ENCODE peak calls at places on chromosomes 1 and 21, in ten cellular contexts. B is upper lobe of left lung; N is activated naive CD4-positive, alpha-beta T cell; S is activated CD4-positive, alpha-beta T cell treated with anti-CD3 and anti-CD28 coated beads, Interleukin-2, amount 50 U/mL, for 1 hour; Q is EL; Z is NCI-H1105 treated with DMSO at 0.1 percent for 48 hours; P is stimulated activated CD8-positive, alpha-beta memory T cell treated with anti-CD3 and anti-CD28 coated beads, Interleukin-2, amount 100 ng/mL, for 1 hour; V is progenitor cell of endocrine pancreas; M is NCI-H345; G is H7. Y is an unnamed sample.

GRCh38 chr1:179709841-179710329 is 33.2 kb upstream of the FAM163A start:
- DNase-seq in B (no peak), N (no peak), S (peak; percentile 23), Q (peak; percentile 11), Z (no peak), P (no peak), V (no peak), M (no peak), G (no peak), Y (no peak)

GRCh38 chr1:90850925-90851710 is 134.0 kb upstream of the BARHL2 start:
- DNase-seq in B (peak; percentile 96), N (peak; percentile 44), S (peak; percentile 66), Q (peak; percentile 77), Z (peak; percentile 44), P (peak; percentile 53), V (peak; percentile 70), M (peak; percentile 87), G (peak; percentile 95), Y (peak; percentile 81)

GRCh38 chr21:34807881-34808568 is 139.2 kb downstream of the CLIC6 start:
- DNase-seq in B (peak; percentile 20), N (peak; percentile 14), S (peak; percentile 40), Q (peak; percentile 94), Z (no peak), P (peak; percentile 34), V (no peak), M (no peak), G (no peak), Y (no peak)

GRCh38 chr1:5891141-5891540 is 101.1 kb downstream of the NPHP4 start:
- DNase-seq in B (no peak), N (no peak), S (no peak), Q (no peak), Z (no peak), P (no peak), V (no peak), M (no peak), G (no peak), Y (no peak)

GRCh38 chr1:116777831-116778830 is 23.9 kb downstream of the CD2 start:
- DNase-seq in B (no peak), N (no peak), S (no peak), Q (peak; percentile 67), Z (no peak), P (no peak), V (no peak), M (peak; percentile 7), G (no peak), Y (no peak)

GRCh38 chr21:42818328-42818749 is 61.0 kb downstream of the WDR4 start:
- DNase-seq in B (peak; percentile 78), N (peak; percentile 35), S (peak; percentile 70), Q (peak; percentile 32), Z (peak; percentile 52), P (peak; percentile 19), V (no peak), M (peak; percentile 57), G (peak; percentile 71), Y (peak; percentile 67)

GRCh38 chr1:26768755-26769154 is 19.0 kb upstream of the PIGV start:
- DNase-seq in B (no peak), N (no peak), S (no peak), Q (peak; percentile 94), Z (peak; percentile 19), P (no peak), V (no peak), M (no peak), G (no peak), Y (no peak)

GRCh38 chr1:151972533-151973270 is 21.0 kb downstream of the S100A10 start:
- DNase-seq in B (no peak), N (no peak), S (no peak), Q (peak; percentile 89), Z (peak; percentile 52), P (no peak), V (no peak), M (no peak), G (peak; percentile 62), Y (no peak)

Y was measured in NAMALWA.